ENCODE peak calls at places on chromosomes 3 and 15, in nine cellular contexts. D is AG09309, X is esophagus muscularis mucosa, P is epithelial cell of esophagus, V is heart right ventricle, Z is PC-3, C is astrocyte of the spinal cord, A is OCI-LY7, N is right lobe of liver. F is an unnamed sample.
A peak's percentile ranks its signal among the peaks of the same experiment; 100 is the strongest.

GRCh38 chr3:73727117-73727802 is 102.5 kb upstream of the PDZRN3 start:
- DNase-seq in C (peak; percentile 95), A (no peak), Z (no peak), D (peak; percentile 71), N (no peak), X (no peak), V (no peak), P (peak; percentile 18), F (no peak)

GRCh38 chr3:125125822-125126245 is 70.0 kb upstream of the HEG1 start:
- DNase-seq in D (peak; percentile 99), X (no peak), A (no peak), Z (no peak), C (peak; percentile 95), P (peak; percentile 58), N (no peak), V (no peak), F (no peak)

GRCh38 chr15:64894395-64895056 is 17.2 kb upstream of the ANKDD1A start:
- DNase-seq in D (no peak), N (no peak), P (no peak), X (no peak), C (no peak), A (peak; percentile 86), V (peak; percentile 36), Z (no peak), F (no peak)

GRCh38 chr3:77189258-77189657 is 149.4 kb downstream of the ROBO2 start:
- DNase-seq in N (no peak), Z (no peak), A (no peak), V (no peak), C (no peak), D (no peak), P (no peak), X (no peak), F (no peak)

GRCh38 chr15:69061414-69061842 is 46.9 kb downstream of the NOX5 start:
- DNase-seq in P (no peak), A (no peak), Z (peak; percentile 72), N (no peak), X (no peak), D (no peak), C (no peak), V (no peak), F (no peak)

GRCh38 chr3:56190130-56190529 is 278.1 kb downstream of the ERC2 start:
- DNase-seq in Z (no peak), C (no peak), X (no peak), D (no peak), P (no peak), A (no peak), N (no peak), V (no peak), F (no peak)

GRCh38 chr15:60740787-60741354 is 261.9 kb upstream of the ICE2 start:
- DNase-seq in D (peak; percentile 76), X (no peak), Z (no peak), V (no peak), A (no peak), P (no peak), C (no peak), N (peak; percentile 51), F (no peak)

GRCh38 chr3:194132465-194133358 is 3.2 kb upstream of the HES1 start:
- DNase-seq in X (no peak), C (no peak), Z (peak; percentile 91), D (no peak), P (peak; percentile 79), N (no peak), A (no peak), V (no peak), F (no peak)

GRCh38 chr3:65811917-65812316 is 226.8 kb downstream of the MAGI1 start:
- DNase-seq in N (no peak), V (no peak), A (no peak), P (no peak), C (peak; percentile 50), X (no peak), Z (no peak), D (peak; percentile 28), F (no peak)

GRCh38 chr15:82124331-82125263 is 78.8 kb upstream of the MEX3B start:
- DNase-seq in Z (no peak), D (no peak), V (no peak), X (no peak), N (peak; percentile 64), C (no peak), A (no peak), P (no peak), F (no peak)

GRCh38 chr3:128426128-128426921 is 40.4 kb downstream of the DNAJB8 start:
- DNase-seq in D (no peak), N (peak; percentile 61), X (no peak), A (peak; percentile 40), P (peak; percentile 27), Z (peak; percentile 56), V (peak; percentile 56), C (no peak), F (no peak)

GRCh38 chr3:147529551-147529950 is 120.4 kb downstream of the ZIC1 start:
- DNase-seq in N (no peak), D (no peak), Z (no peak), P (no peak), V (no peak), A (no peak), C (no peak), X (no peak), F (no peak)

GRCh38 chr15:35751421-35752133 is 205.6 kb upstream of the DPH6 start:
- DNase-seq in V (peak; percentile 25), N (peak; percentile 71), P (peak; percentile 75), Z (peak; percentile 85), X (no peak), C (peak; percentile 74), D (peak; percentile 28), A (peak; percentile 63), F (no peak)

GRCh38 chr3:64488938-64489337 is 198.9 kb downstream of the ADAMTS9 start:
- DNase-seq in P (no peak), C (no peak), X (no peak), V (no peak), N (no peak), A (no peak), D (no peak), Z (no peak), F (no peak)

GRCh38 chr3:135752851-135753250 is 212.7 kb upstream of the PPP2R3A start:
- DNase-seq in V (no peak), C (no peak), X (peak; percentile 84), A (no peak), Z (peak; percentile 17), N (no peak), P (no peak), D (no peak), F (no peak)

GRCh38 chr15:26261966-26262365 is 398.8 kb upstream of the ATP10A start:
- DNase-seq in D (no peak), N (no peak), V (peak; percentile 22), C (no peak), Z (no peak), P (no peak), A (no peak), X (no peak), F (no peak)

GRCh38 chr3:114218006-114218405 is 19.4 kb downstream of the ZNF80 start:
- DNase-seq in C (peak; percentile 8), A (no peak), N (no peak), V (no peak), P (no peak), X (no peak), Z (no peak), D (no peak), F (no peak)

GRCh38 chr3:45273681-45274515 is 47.8 kb upstream of the TMEM158 start:
- DNase-seq in C (no peak), N (no peak), V (no peak), Z (no peak), D (no peak), A (no peak), P (peak; percentile 27), X (peak; percentile 91), F (no peak)

GRCh38 chr15:101167791-101168462 is 83.9 kb downstream of the CHSY1 start:
- DNase-seq in P (peak; percentile 77), D (peak; percentile 79), Z (peak; percentile 93), V (peak; percentile 74), N (peak; percentile 60), C (peak; percentile 94), A (no peak), X (peak; percentile 94), F (peak; percentile 77)

GRCh38 chr15:100926971-100927756 is 8.0 kb downstream of the LRRK1 start:
- DNase-seq in C (no peak), V (no peak), D (no peak), N (no peak), A (peak; percentile 96), Z (no peak), X (peak; percentile 57), P (no peak), F (no peak)

GRCh38 chr3:174955513-174956001 is 96.4 kb downstream of the NAALADL2 start:
- DNase-seq in P (peak; percentile 82), X (no peak), V (no peak), Z (peak; percentile 90), N (no peak), C (peak; percentile 41), A (no peak), D (no peak), F (no peak)

GRCh38 chr3:87696276-87697013 is 362.4 kb downstream of the CGGBP1 start:
- DNase-seq in Z (peak; percentile 52), C (no peak), P (no peak), D (no peak), A (peak; percentile 10), N (no peak), X (no peak), V (no peak), F (no peak)

GRCh38 chr15:40932625-40933519 is 3.7 kb downstream of the DLL4 start:
- DNase-seq in D (no peak), Z (peak; percentile 77), X (no peak), P (no peak), N (no peak), A (no peak), V (no peak), C (no peak), F (no peak)
- H3K4me3 ChIP-seq in D (no peak overlapping the region), Z (no peak overlapping the region), X (no peak overlapping the region), P (no peak overlapping the region), N (peak overlapping the region; percentile 7), A (no peak overlapping the region), V (peak overlapping the region; percentile 75), C (no peak overlapping the region), F (no peak overlapping the region)

DNA sequence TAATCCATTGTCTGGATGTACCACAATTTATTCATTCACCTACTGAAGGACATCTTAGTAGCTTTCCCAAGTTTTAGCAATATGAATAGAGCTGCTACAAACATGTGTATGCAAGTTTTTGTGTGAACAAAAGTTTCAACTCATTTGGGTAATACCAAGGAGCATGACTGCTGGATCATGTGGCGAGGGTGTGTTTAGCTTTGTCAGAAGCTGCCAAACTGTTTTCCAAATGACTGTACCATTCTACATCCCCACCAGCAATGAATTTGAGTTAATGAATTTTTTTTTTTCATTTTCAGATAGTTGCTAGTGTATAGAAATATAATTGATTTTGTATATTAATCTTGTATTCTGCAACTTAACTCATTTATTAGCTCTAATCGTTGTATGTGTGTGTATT is 20.0 kb upstream of the ELP6 start:
- DNase-seq in V (no peak), N (no peak), X (no peak), C (no peak), D (no peak), A (no peak), P (peak; percentile 92), Z (no peak), F (no peak)
- TF ChIP-seq CTCF in V (no peak), N (no peak), X (no peak), C (no peak), D (no peak), A (no peak), P (no peak), Z (no peak), F (no peak)

GRCh38 chr15:92908369-92909057 is 8.4 kb downstream of the CHD2 start:
- DNase-seq in C (no peak), Z (no peak), V (no peak), P (no peak), N (no peak), X (no peak), A (no peak), D (no peak), F (no peak)
- H3K4me3 ChIP-seq in C (peak overlapping the region; percentile 1), Z (peak overlapping the region; percentile 48), V (peak overlapping the region; percentile 11), P (no peak overlapping the region), N (peak overlapping the region; percentile 27), X (peak overlapping the region; percentile 30), A (peak overlapping the region; percentile 92), D (no peak overlapping the region), F (peak overlapping the region; percentile 8)

GRCh38 chr15:42933886-42934667 is 13.5 kb upstream of the TTBK2 start:
- DNase-seq in D (no peak), Z (peak; percentile 39), P (no peak), N (no peak), C (no peak), X (no peak), A (no peak), V (no peak), F (no peak)
- TF ChIP-seq CTCF in D (no peak), Z (no peak), P (no peak), N (no peak), C (no peak), X (no peak), A (no peak), V (no peak), F (no peak)